ENCODE peak calls at places on chromosomes 2 and 18, in nine cellular contexts. A is esophagus squamous epithelium, F is HL-60, H is GM13977, T is ascending aorta, I is MCF 10A, O is retinal pigment epithelial cell, K is MM.1S, W is HFFc6. G is an unnamed sample.

GRCh38 chr2:44705356-44705755 is 236.1 kb upstream of the SIX3 start:
- DNase-seq in F (no peak), A (no peak), O (no peak), W (no peak), K (no peak), I (no peak), T (no peak), H (no peak), G (no peak)

GRCh38 chr2:205764502-205764815 is 82.2 kb downstream of the NRP2 start:
- DNase-seq in A (no peak), H (no peak), F (no peak), I (no peak), W (no peak), O (no peak), K (no peak), T (no peak), G (no peak)

GRCh38 chr2:28904802-28905499 is 10.5 kb downstream of the WDR43 start:
- DNase-seq in W (no peak), I (no peak), O (no peak), A (no peak), K (no peak), H (no peak), F (no peak), T (no peak), G (no peak)

GRCh38 chr2:196239622-196240587 is 68.5 kb upstream of the STK17B start:
- DNase-seq in O (no peak), W (peak), F (peak), T (peak), H (peak), A (peak), K (peak), I (peak), G (no peak)

GRCh38 chr18:9433616-9434239 is 41.6 kb upstream of the RALBP1 start:
- DNase-seq in I (no peak), O (no peak), W (no peak), H (peak), A (no peak), T (no peak), K (no peak), F (no peak), G (no peak)

GRCh38 chr2:121052507-121052906 is 232.5 kb downstream of the TFCP2L1 start:
- DNase-seq in O (no peak), T (no peak), K (no peak), I (no peak), F (no peak), H (no peak), A (no peak), W (no peak), G (no peak)

GRCh38 chr2:85660725-85661124 is 7.3 kb downstream of the SFTPB start:
- DNase-seq in A (no peak), K (no peak), O (no peak), H (no peak), W (no peak), I (no peak), F (no peak), T (no peak), G (no peak)

GRCh38 chr2:11244091-11244826 is 89.0 kb downstream of the SLC66A3 start:
- DNase-seq in K (no peak), I (no peak), A (no peak), H (no peak), F (no peak), W (no peak), T (no peak), O (no peak), G (no peak)

GRCh38 chr2:235011929-235012631 is 60.3 kb downstream of the SH3BP4 start:
- DNase-seq in I (no peak), T (no peak), F (no peak), K (no peak), A (no peak), H (no peak), W (no peak), O (no peak), G (no peak)

GRCh38 chr2:196131949-196132925 is 39.1 kb downstream of the STK17B start:
- DNase-seq in O (no peak), W (no peak), A (no peak), T (no peak), I (peak), H (no peak), F (no peak), K (peak), G (no peak)

GRCh38 chr18:54532222-54532621 is 58.8 kb upstream of the DYNAP start:
- DNase-seq in K (no peak), I (peak), T (no peak), F (no peak), H (no peak), O (no peak), W (no peak), A (no peak), G (no peak)

GRCh38 chr2:196148736-196149135 is 22.6 kb downstream of the STK17B start:
- DNase-seq in O (no peak), H (no peak), W (no peak), I (no peak), T (no peak), A (no peak), F (no peak), K (no peak), G (no peak)

GRCh38 chr2:128384956-128385355 is 66.3 kb upstream of the HS6ST1 start:
- DNase-seq in W (no peak), F (no peak), I (no peak), K (no peak), A (no peak), T (no peak), O (no peak), H (no peak), G (no peak)

GRCh38 chr2:101597347-101597944 is 100.1 kb upstream of the MAP4K4 start:
- DNase-seq in K (no peak), H (no peak), A (no peak), I (no peak), F (no peak), T (no peak), O (peak), W (peak), G (no peak)

GRCh38 chr2:241268716-241269445 is 46.6 kb downstream of the HDLBP start:
- DNase-seq in K (no peak), A (no peak), F (no peak), W (peak), T (no peak), H (no peak), I (peak), O (no peak), G (no peak)

GRCh38 chr2:18518116-18519111 is 42.0 kb downstream of the RDH14 start:
- DNase-seq in A (no peak), O (no peak), F (no peak), K (no peak), T (no peak), W (peak), H (no peak), I (no peak), G (no peak)

GRCh38 chr2:39718483-39718882 is 52.8 kb downstream of the TMEM178A start:
- DNase-seq in T (no peak), I (no peak), O (no peak), H (no peak), K (no peak), A (no peak), W (no peak), F (no peak), G (no peak)

GRCh38 chr2:8202139-8202538 is 479.7 kb upstream of the ID2 start:
- DNase-seq in I (peak), A (no peak), T (no peak), K (no peak), W (no peak), F (no peak), H (peak), O (no peak), G (no peak)

GRCh38 chr2:140502951-140503630 is 1627.7 kb downstream of the LRP1B start:
- DNase-seq in W (no peak), A (no peak), K (peak), T (no peak), F (no peak), I (peak), H (no peak), O (peak), G (no peak)

GRCh38 chr2:49251766-49252165 is 97.5 kb upstream of the FSHR start:
- DNase-seq in T (no peak), O (no peak), H (no peak), W (no peak), K (no peak), F (no peak), I (peak), A (no peak), G (no peak)

GRCh38 chr2:2909086-2910035 is 468.3 kb downstream of the EIPR1 start:
- DNase-seq in A (no peak), H (no peak), T (no peak), O (no peak), K (no peak), W (no peak), F (no peak), I (no peak), G (no peak)

GRCh38 chr2:202261531-202261930 is 4.0 kb upstream of the NOP58 start:
- DNase-seq in H (no peak), W (peak), T (no peak), A (no peak), F (no peak), O (no peak), K (no peak), I (no peak), G (no peak)

GRCh38 chr2:156019341-156019740 is 313.2 kb downstream of the NR4A2 start:
- DNase-seq in W (no peak), O (no peak), T (no peak), I (no peak), A (no peak), F (no peak), K (no peak), H (no peak), G (no peak)

GRCh38 chr2:9690252-9690651 is 59.5 kb upstream of the YWHAQ start:
- DNase-seq in T (no peak), F (no peak), K (no peak), H (no peak), W (no peak), I (peak), A (no peak), O (no peak), G (no peak)

GRCh38 chr2:54945401-54946219 is 104.6 kb downstream of the RTN4 start:
- DNase-seq in O (no peak), A (no peak), F (no peak), K (peak), T (peak), H (peak), W (peak), I (peak), G (peak)

GRCh38 chr2:187139469-187139868 is 290.5 kb upstream of the ZSWIM2 start:
- DNase-seq in A (no peak), O (no peak), K (no peak), F (no peak), W (no peak), T (no peak), H (no peak), I (no peak), G (no peak)

GRCh38 chr2:187136646-187137045 is 287.7 kb upstream of the ZSWIM2 start:
- DNase-seq in H (no peak), A (no peak), T (no peak), F (no peak), O (no peak), I (no peak), K (no peak), W (no peak), G (no peak)

GRCh38 chr2:187143537-187143936 is 294.6 kb upstream of the ZSWIM2 start:
- DNase-seq in F (no peak), I (no peak), T (no peak), A (no peak), W (no peak), K (no peak), H (no peak), O (no peak), G (no peak)

DNA sequence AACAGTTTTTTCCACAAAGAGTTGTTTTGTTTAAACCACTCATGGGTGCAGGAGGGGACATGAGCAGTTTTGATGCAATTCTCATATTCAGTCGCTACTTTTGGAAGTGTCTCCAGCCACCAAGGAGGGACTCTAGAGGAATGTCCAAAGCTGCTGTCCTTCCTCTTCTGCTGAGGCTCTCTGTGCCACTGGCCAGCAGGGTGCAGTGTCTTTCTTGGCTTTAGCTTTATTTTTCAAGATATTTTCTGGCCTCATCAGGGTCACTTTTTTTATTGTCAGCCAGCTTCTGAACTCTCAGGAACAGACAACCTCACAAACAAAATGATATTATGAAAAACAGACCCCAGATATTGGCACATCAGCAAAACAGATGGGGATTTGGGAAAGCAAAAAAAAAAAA is 289.3 kb upstream of the ZSWIM2 start:
- DNase-seq in W (peak), I (peak), K (no peak), F (no peak), H (peak), O (no peak), A (no peak), T (no peak), G (no peak)
- TF ChIP-seq CTCF in W (peak), I (peak), K (peak), F (no peak), H (peak), O (peak), A (peak), T (peak), G (no peak)

DNA sequence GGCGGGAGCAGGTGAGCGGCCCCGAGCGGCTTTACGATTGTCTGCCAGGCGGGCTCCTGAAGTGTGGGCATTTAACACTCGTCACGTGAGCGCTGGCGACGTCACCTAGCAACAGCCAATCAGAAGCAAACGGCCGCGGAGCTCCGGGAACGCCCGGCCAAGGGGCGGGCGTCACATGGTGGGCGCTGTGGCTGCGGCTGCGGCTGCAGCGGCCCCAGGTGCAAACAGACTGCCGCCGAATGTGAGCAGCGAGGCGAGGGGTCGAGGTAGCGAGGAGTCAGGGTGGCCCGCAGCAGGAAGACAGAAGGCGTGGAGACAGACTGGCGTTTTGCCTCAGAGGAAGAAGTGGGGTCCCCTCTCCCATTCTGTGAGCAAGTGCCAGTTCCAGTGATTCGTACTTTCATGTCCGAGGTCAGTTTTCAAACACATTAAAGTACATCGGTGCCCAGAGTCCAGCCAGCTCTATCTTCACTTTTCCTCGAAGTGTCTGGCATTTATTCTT is at the start of gene DLX2:
- DNase-seq in I (peak), H (peak), T (peak), W (peak), O (no peak), K (peak), A (no peak), F (peak), G (peak)
- TF ChIP-seq CTCF in I (no peak), H (no peak), T (no peak), W (no peak), O (no peak), K (no peak), A (no peak), F (no peak), G (no peak)

GRCh38 chr2:200189964-200190363 is 116.5 kb upstream of the SPATS2L start:
- DNase-seq in W (peak), F (no peak), T (no peak), O (peak), K (no peak), A (no peak), H (no peak), I (no peak), G (no peak)

GRCh38 chr2:200194746-200195145 is 111.7 kb upstream of the SPATS2L start:
- DNase-seq in T (no peak), H (no peak), O (no peak), K (no peak), A (no peak), F (no peak), I (no peak), W (no peak), G (no peak)

GRCh38 chr2:200193331-200193730 is 113.2 kb upstream of the SPATS2L start:
- DNase-seq in O (no peak), K (no peak), H (no peak), F (no peak), T (no peak), W (no peak), A (no peak), I (no peak), G (no peak)

GRCh38 chr2:200188851-200189250 is 117.6 kb upstream of the SPATS2L start:
- DNase-seq in T (no peak), I (no peak), H (no peak), A (no peak), O (no peak), F (no peak), K (no peak), W (no peak), G (no peak)

DNA sequence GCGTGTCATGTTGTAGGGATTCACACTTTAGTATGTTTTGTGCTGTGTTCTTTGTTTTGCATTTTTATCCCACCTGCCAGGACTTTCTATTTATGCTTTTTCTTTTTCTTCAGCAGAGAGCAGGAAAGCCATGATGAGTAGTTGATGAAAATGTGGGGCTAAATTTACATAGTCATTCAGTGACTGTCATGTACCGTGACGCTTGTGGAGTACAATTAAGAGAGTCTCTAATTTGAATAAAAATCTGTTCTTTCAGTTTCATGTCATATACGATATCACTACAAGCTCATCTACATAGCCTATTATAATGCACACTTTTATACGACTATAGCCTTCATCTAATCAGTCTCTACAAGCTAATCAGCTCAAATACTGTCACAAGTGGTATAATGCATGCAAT is 112.7 kb upstream of the SPATS2L start:
- DNase-seq in K (no peak), H (no peak), T (no peak), F (no peak), W (no peak), O (no peak), A (no peak), I (no peak), G (no peak)
- TF ChIP-seq CTCF in K (no peak), H (no peak), T (no peak), F (no peak), W (no peak), O (no peak), A (no peak), I (no peak), G (no peak)

DNA sequence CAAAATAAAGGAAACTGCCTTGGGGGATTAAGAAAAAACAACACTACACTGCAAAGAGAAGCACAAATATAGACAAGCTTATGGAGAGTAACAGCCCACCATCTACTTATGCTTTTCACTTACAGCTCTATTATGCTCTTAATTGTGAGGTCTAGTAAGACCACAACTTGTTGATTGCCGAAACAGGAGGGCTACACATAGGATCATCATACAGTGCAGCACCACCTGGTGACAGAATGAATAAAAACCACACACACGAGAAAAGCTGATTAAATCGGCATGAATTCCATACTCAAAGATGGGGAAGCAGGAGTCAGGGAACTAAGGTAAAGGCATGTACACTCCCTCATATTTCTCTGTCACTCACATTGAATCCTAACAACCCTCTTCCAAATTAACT is 259.2 kb downstream of the IKZF2 start:
- DNase-seq in O (no peak), F (no peak), I (peak), A (no peak), H (no peak), T (no peak), W (peak), K (no peak), G (no peak)
- TF ChIP-seq CTCF in O (peak), F (no peak), I (peak), A (no peak), H (peak), T (no peak), W (peak), K (peak), G (no peak)

DNA sequence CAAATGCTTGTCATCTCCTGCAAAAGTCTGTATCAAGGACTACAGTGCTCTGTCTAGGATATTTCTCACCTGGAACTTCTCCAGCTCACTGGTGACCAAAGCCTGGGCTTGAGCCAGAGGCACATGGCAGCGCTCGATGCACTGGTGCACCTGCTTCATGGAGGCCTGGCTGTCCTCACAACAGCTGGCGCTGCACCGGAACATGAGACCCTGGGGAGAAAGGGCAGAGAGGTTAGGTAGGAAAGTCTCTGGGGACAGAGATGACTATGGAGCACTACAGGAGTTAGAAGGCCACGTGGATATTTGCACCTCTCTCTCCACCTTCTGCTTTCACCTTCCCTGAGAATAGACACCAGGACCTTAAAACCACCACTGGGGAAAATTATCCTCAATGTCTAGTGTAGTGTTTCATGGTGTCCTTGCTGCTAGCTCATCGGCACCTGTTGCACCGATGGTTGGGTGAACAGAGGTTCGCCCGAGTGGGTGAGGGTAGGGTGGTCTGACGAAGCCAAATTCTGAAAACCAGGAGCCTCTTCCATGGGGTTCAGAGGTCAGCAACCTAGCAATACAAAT is 1.0 kb downstream of the FAM136A start:
- DNase-seq in O (no peak), T (no peak), W (no peak), K (no peak), F (no peak), I (no peak), H (no peak), A (no peak), G (no peak)
- TF ChIP-seq CTCF in O (peak), T (no peak), W (peak), K (no peak), F (peak), I (no peak), H (peak), A (no peak), G (no peak)

GRCh38 chr2:71609029-71609428 is 155.7 kb downstream of the DYSF start:
- DNase-seq in I (no peak), W (no peak), O (no peak), F (no peak), A (no peak), T (no peak), H (no peak), K (no peak), G (peak)

GRCh38 chr2:71609441-71609840 is 156.1 kb downstream of the DYSF start:
- DNase-seq in T (no peak), W (peak), F (no peak), I (peak), K (no peak), A (no peak), H (no peak), O (no peak), G (peak)

GRCh38 chr2:71611247-71611646 is 157.9 kb downstream of the DYSF start:
- DNase-seq in I (no peak), W (no peak), F (no peak), O (no peak), A (no peak), T (no peak), H (no peak), K (no peak), G (peak)

GRCh38 chr2:71610671-71611070 is 157.3 kb downstream of the DYSF start:
- DNase-seq in K (no peak), W (no peak), O (no peak), T (no peak), H (no peak), A (no peak), I (no peak), F (no peak), G (peak)

DNA sequence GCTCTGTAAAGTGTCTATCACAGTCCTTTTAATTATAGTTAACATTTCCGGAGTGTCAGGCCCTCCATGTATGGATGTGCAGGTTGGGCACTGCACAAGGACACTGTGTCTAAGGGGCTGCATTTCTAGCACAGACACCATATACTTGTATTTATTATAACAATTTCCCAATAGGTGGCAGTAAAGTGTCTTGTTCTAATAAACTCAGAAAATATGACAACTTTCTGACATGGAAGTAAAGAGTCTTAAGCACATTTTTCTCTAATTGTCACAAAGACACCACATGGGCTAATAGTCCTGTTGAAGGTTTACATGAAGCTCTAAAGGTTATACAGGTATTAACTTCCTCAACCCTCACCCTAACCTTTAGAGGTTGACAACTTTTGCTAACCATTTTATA is 156.6 kb downstream of the DYSF start:
- DNase-seq in T (no peak), F (no peak), I (peak), H (peak), K (peak), O (no peak), W (peak), A (no peak), G (peak)
- TF ChIP-seq CTCF in T (peak), F (no peak), I (peak), H (peak), K (peak), O (peak), W (peak), A (peak), G (no peak)

G was measured in omental fat pad.